ENCODE peak calls at places on chromosomes 1 and 21, in seven cellular contexts. One of them, this sample, is unnamed.

GRCh38 chr1:174999926-175000696 is at the start of gene CACYBP:
- DNase-seq in adipocyte: peak
- DNase-seq in NCI-H510A: peak
- DNase-seq in endothelial cell: no peak
- DNase-seq in cerebellar cortex: peak
- DNase-seq in activated CD8-positive, alpha-beta memory T cell treated with anti-CD3 and anti-CD28 coated beads for 48 hours: no peak
- DNase-seq in CD4-positive, alpha-beta memory T cell: no peak
- DNase-seq in this sample: no peak

GRCh38 chr1:154878371-154879355 is 8.6 kb upstream of the KCNN3 start:
- DNase-seq in adipocyte: peak
- DNase-seq in NCI-H510A: peak
- DNase-seq in endothelial cell: peak
- DNase-seq in cerebellar cortex: peak
- DNase-seq in activated CD8-positive, alpha-beta memory T cell treated with anti-CD3 and anti-CD28 coated beads for 48 hours: peak
- DNase-seq in CD4-positive, alpha-beta memory T cell: peak
- DNase-seq in this sample: peak

GRCh38 chr1:189121941-189122340 is 1355.7 kb downstream of the BRINP3 start:
- DNase-seq in adipocyte: peak
- DNase-seq in NCI-H510A: no peak
- DNase-seq in endothelial cell: no peak
- DNase-seq in cerebellar cortex: no peak
- DNase-seq in activated CD8-positive, alpha-beta memory T cell treated with anti-CD3 and anti-CD28 coated beads for 48 hours: no peak
- DNase-seq in CD4-positive, alpha-beta memory T cell: no peak
- DNase-seq in this sample: no peak

GRCh38 chr1:2546515-2547209 is 9.5 kb upstream of the TNFRSF14 start:
- DNase-seq in adipocyte: peak
- DNase-seq in NCI-H510A: peak
- DNase-seq in endothelial cell: peak
- DNase-seq in cerebellar cortex: peak
- DNase-seq in activated CD8-positive, alpha-beta memory T cell treated with anti-CD3 and anti-CD28 coated beads for 48 hours: peak
- DNase-seq in CD4-positive, alpha-beta memory T cell: peak
- DNase-seq in this sample: peak

GRCh38 chr1:156063997-156064285 is 3.0 kb downstream of the RAB25 start:
- DNase-seq in adipocyte: no peak
- DNase-seq in NCI-H510A: no peak
- DNase-seq in endothelial cell: no peak
- DNase-seq in cerebellar cortex: no peak
- DNase-seq in activated CD8-positive, alpha-beta memory T cell treated with anti-CD3 and anti-CD28 coated beads for 48 hours: no peak
- DNase-seq in CD4-positive, alpha-beta memory T cell: no peak
- DNase-seq in this sample: no peak

GRCh38 chr1:228989676-228989991 is 254.4 kb downstream of the RHOU start:
- DNase-seq in adipocyte: no peak
- DNase-seq in NCI-H510A: no peak
- DNase-seq in endothelial cell: no peak
- DNase-seq in cerebellar cortex: no peak
- DNase-seq in activated CD8-positive, alpha-beta memory T cell treated with anti-CD3 and anti-CD28 coated beads for 48 hours: no peak
- DNase-seq in CD4-positive, alpha-beta memory T cell: no peak
- DNase-seq in this sample: no peak

GRCh38 chr1:53359225-53359933 is 31.5 kb upstream of the LRP8 start:
- DNase-seq in adipocyte: no peak
- DNase-seq in NCI-H510A: no peak
- DNase-seq in endothelial cell: no peak
- DNase-seq in cerebellar cortex: no peak
- DNase-seq in activated CD8-positive, alpha-beta memory T cell treated with anti-CD3 and anti-CD28 coated beads for 48 hours: no peak
- DNase-seq in CD4-positive, alpha-beta memory T cell: no peak
- DNase-seq in this sample: no peak

GRCh38 chr1:86507935-86508582 is 38.8 kb upstream of the CLCA4 start:
- DNase-seq in adipocyte: peak
- DNase-seq in NCI-H510A: peak
- DNase-seq in endothelial cell: peak
- DNase-seq in cerebellar cortex: peak
- DNase-seq in activated CD8-positive, alpha-beta memory T cell treated with anti-CD3 and anti-CD28 coated beads for 48 hours: no peak
- DNase-seq in CD4-positive, alpha-beta memory T cell: peak
- DNase-seq in this sample: peak

GRCh38 chr1:245225709-245226464 is 71.1 kb downstream of the KIF26B start:
- DNase-seq in adipocyte: no peak
- DNase-seq in NCI-H510A: no peak
- DNase-seq in endothelial cell: no peak
- DNase-seq in cerebellar cortex: peak
- DNase-seq in activated CD8-positive, alpha-beta memory T cell treated with anti-CD3 and anti-CD28 coated beads for 48 hours: no peak
- DNase-seq in CD4-positive, alpha-beta memory T cell: no peak
- DNase-seq in this sample: no peak

GRCh38 chr1:41975850-41976569 is 57.3 kb upstream of the HIVEP3 start:
- DNase-seq in adipocyte: no peak
- DNase-seq in NCI-H510A: no peak
- DNase-seq in endothelial cell: no peak
- DNase-seq in cerebellar cortex: peak
- DNase-seq in activated CD8-positive, alpha-beta memory T cell treated with anti-CD3 and anti-CD28 coated beads for 48 hours: no peak
- DNase-seq in CD4-positive, alpha-beta memory T cell: no peak
- DNase-seq in this sample: no peak

GRCh38 chr1:172498858-172499257 is 34.1 kb upstream of the SUCO start:
- DNase-seq in adipocyte: no peak
- DNase-seq in NCI-H510A: no peak
- DNase-seq in endothelial cell: no peak
- DNase-seq in cerebellar cortex: no peak
- DNase-seq in activated CD8-positive, alpha-beta memory T cell treated with anti-CD3 and anti-CD28 coated beads for 48 hours: no peak
- DNase-seq in CD4-positive, alpha-beta memory T cell: no peak
- DNase-seq in this sample: no peak

GRCh38 chr1:181117648-181118449 is 29.3 kb downstream of the IER5 start:
- DNase-seq in adipocyte: peak
- DNase-seq in NCI-H510A: peak
- DNase-seq in endothelial cell: no peak
- DNase-seq in cerebellar cortex: no peak
- DNase-seq in activated CD8-positive, alpha-beta memory T cell treated with anti-CD3 and anti-CD28 coated beads for 48 hours: no peak
- DNase-seq in CD4-positive, alpha-beta memory T cell: no peak
- DNase-seq in this sample: no peak

GRCh38 chr1:64986903-64987871 is 20.8 kb upstream of the JAK1 start:
- DNase-seq in adipocyte: peak
- DNase-seq in NCI-H510A: no peak
- DNase-seq in endothelial cell: no peak
- DNase-seq in cerebellar cortex: no peak
- DNase-seq in activated CD8-positive, alpha-beta memory T cell treated with anti-CD3 and anti-CD28 coated beads for 48 hours: no peak
- DNase-seq in CD4-positive, alpha-beta memory T cell: no peak
- DNase-seq in this sample: no peak

GRCh38 chr1:117271959-117272358 is 61.2 kb upstream of the VTCN1 start:
- DNase-seq in adipocyte: no peak
- DNase-seq in NCI-H510A: no peak
- DNase-seq in endothelial cell: no peak
- DNase-seq in cerebellar cortex: no peak
- DNase-seq in activated CD8-positive, alpha-beta memory T cell treated with anti-CD3 and anti-CD28 coated beads for 48 hours: no peak
- DNase-seq in CD4-positive, alpha-beta memory T cell: no peak
- DNase-seq in this sample: no peak

GRCh38 chr1:117371436-117372151 is 4.3 kb downstream of the MAN1A2 start:
- DNase-seq in adipocyte: peak
- DNase-seq in NCI-H510A: no peak
- DNase-seq in endothelial cell: no peak
- DNase-seq in cerebellar cortex: no peak
- DNase-seq in activated CD8-positive, alpha-beta memory T cell treated with anti-CD3 and anti-CD28 coated beads for 48 hours: no peak
- DNase-seq in CD4-positive, alpha-beta memory T cell: no peak
- DNase-seq in this sample: no peak

GRCh38 chr1:245657371-245657770 is 502.6 kb downstream of the KIF26B start:
- DNase-seq in adipocyte: no peak
- DNase-seq in NCI-H510A: no peak
- DNase-seq in endothelial cell: no peak
- DNase-seq in cerebellar cortex: no peak
- DNase-seq in activated CD8-positive, alpha-beta memory T cell treated with anti-CD3 and anti-CD28 coated beads for 48 hours: no peak
- DNase-seq in CD4-positive, alpha-beta memory T cell: no peak
- DNase-seq in this sample: no peak

GRCh38 chr1:70327306-70328076 is 27.0 kb downstream of the ANKRD13C start:
- DNase-seq in adipocyte: peak
- DNase-seq in NCI-H510A: no peak
- DNase-seq in endothelial cell: no peak
- DNase-seq in cerebellar cortex: no peak
- DNase-seq in activated CD8-positive, alpha-beta memory T cell treated with anti-CD3 and anti-CD28 coated beads for 48 hours: no peak
- DNase-seq in CD4-positive, alpha-beta memory T cell: no peak
- DNase-seq in this sample: no peak

GRCh38 chr1:10814954-10815862 is 18.8 kb upstream of the CASZ1 start:
- DNase-seq in adipocyte: no peak
- DNase-seq in NCI-H510A: no peak
- DNase-seq in endothelial cell: no peak
- DNase-seq in cerebellar cortex: no peak
- DNase-seq in activated CD8-positive, alpha-beta memory T cell treated with anti-CD3 and anti-CD28 coated beads for 48 hours: no peak
- DNase-seq in CD4-positive, alpha-beta memory T cell: no peak
- DNase-seq in this sample: no peak

GRCh38 chr1:161044908-161045748 is 649 bp downstream of the USF1 start:
- DNase-seq in adipocyte: peak
- DNase-seq in NCI-H510A: peak
- DNase-seq in endothelial cell: peak
- DNase-seq in cerebellar cortex: peak
- DNase-seq in activated CD8-positive, alpha-beta memory T cell treated with anti-CD3 and anti-CD28 coated beads for 48 hours: no peak
- DNase-seq in CD4-positive, alpha-beta memory T cell: peak
- DNase-seq in this sample: peak

GRCh38 chr1:230112782-230113181 is 45.7 kb downstream of the GALNT2 start:
- DNase-seq in adipocyte: no peak
- DNase-seq in NCI-H510A: no peak
- DNase-seq in endothelial cell: no peak
- DNase-seq in cerebellar cortex: no peak
- DNase-seq in activated CD8-positive, alpha-beta memory T cell treated with anti-CD3 and anti-CD28 coated beads for 48 hours: no peak
- DNase-seq in CD4-positive, alpha-beta memory T cell: no peak
- DNase-seq in this sample: no peak

GRCh38 chr1:203625623-203626189 is 926 bp upstream of the ATP2B4 start:
- DNase-seq in adipocyte: peak
- DNase-seq in NCI-H510A: no peak
- DNase-seq in endothelial cell: no peak
- DNase-seq in cerebellar cortex: peak
- DNase-seq in activated CD8-positive, alpha-beta memory T cell treated with anti-CD3 and anti-CD28 coated beads for 48 hours: no peak
- DNase-seq in CD4-positive, alpha-beta memory T cell: peak
- DNase-seq in this sample: peak

GRCh38 chr1:167516404-167517388 is 1.6 kb downstream of the CD247 start:
- DNase-seq in adipocyte: no peak
- DNase-seq in NCI-H510A: no peak
- DNase-seq in endothelial cell: no peak
- DNase-seq in cerebellar cortex: no peak
- DNase-seq in activated CD8-positive, alpha-beta memory T cell treated with anti-CD3 and anti-CD28 coated beads for 48 hours: no peak
- DNase-seq in CD4-positive, alpha-beta memory T cell: peak
- DNase-seq in this sample: no peak

GRCh38 chr1:218850367-218850766 is 323.3 kb upstream of the LYPLAL1 start:
- DNase-seq in adipocyte: peak
- DNase-seq in NCI-H510A: no peak
- DNase-seq in endothelial cell: no peak
- DNase-seq in cerebellar cortex: no peak
- DNase-seq in activated CD8-positive, alpha-beta memory T cell treated with anti-CD3 and anti-CD28 coated beads for 48 hours: no peak
- DNase-seq in CD4-positive, alpha-beta memory T cell: no peak
- DNase-seq in this sample: no peak

GRCh38 chr21:45341779-45342178 is 54.1 kb upstream of the POFUT2 start:
- DNase-seq in adipocyte: no peak
- DNase-seq in NCI-H510A: no peak
- DNase-seq in endothelial cell: no peak
- DNase-seq in cerebellar cortex: peak
- DNase-seq in activated CD8-positive, alpha-beta memory T cell treated with anti-CD3 and anti-CD28 coated beads for 48 hours: no peak
- DNase-seq in CD4-positive, alpha-beta memory T cell: no peak
- DNase-seq in this sample: no peak

GRCh38 chr1:160781914-160782689 is 13.9 kb upstream of the LY9 start:
- DNase-seq in adipocyte: no peak
- DNase-seq in NCI-H510A: no peak
- DNase-seq in endothelial cell: no peak
- DNase-seq in cerebellar cortex: no peak
- DNase-seq in activated CD8-positive, alpha-beta memory T cell treated with anti-CD3 and anti-CD28 coated beads for 48 hours: no peak
- DNase-seq in CD4-positive, alpha-beta memory T cell: no peak
- DNase-seq in this sample: no peak

GRCh38 chr1:8818325-8818775 is 910 bp upstream of the RERE start:
- DNase-seq in adipocyte: peak
- DNase-seq in NCI-H510A: peak
- DNase-seq in endothelial cell: no peak
- DNase-seq in cerebellar cortex: peak
- DNase-seq in activated CD8-positive, alpha-beta memory T cell treated with anti-CD3 and anti-CD28 coated beads for 48 hours: no peak
- DNase-seq in CD4-positive, alpha-beta memory T cell: no peak
- DNase-seq in this sample: no peak

GRCh38 chr1:11836955-11837766 is 10.4 kb downstream of the NPPA start:
- DNase-seq in adipocyte: no peak
- DNase-seq in NCI-H510A: no peak
- DNase-seq in endothelial cell: no peak
- DNase-seq in cerebellar cortex: no peak
- DNase-seq in activated CD8-positive, alpha-beta memory T cell treated with anti-CD3 and anti-CD28 coated beads for 48 hours: no peak
- DNase-seq in CD4-positive, alpha-beta memory T cell: no peak
- DNase-seq in this sample: no peak

GRCh38 chr1:220791959-220792358 is 5.2 kb downstream of the MTARC1 start:
- DNase-seq in adipocyte: peak
- DNase-seq in NCI-H510A: no peak
- DNase-seq in endothelial cell: no peak
- DNase-seq in cerebellar cortex: no peak
- DNase-seq in activated CD8-positive, alpha-beta memory T cell treated with anti-CD3 and anti-CD28 coated beads for 48 hours: no peak
- DNase-seq in CD4-positive, alpha-beta memory T cell: no peak
- DNase-seq in this sample: no peak

GRCh38 chr1:46244656-46245371 is 2.7 kb upstream of the RAD54L start:
- DNase-seq in adipocyte: peak
- DNase-seq in NCI-H510A: no peak
- DNase-seq in endothelial cell: no peak
- DNase-seq in cerebellar cortex: peak
- DNase-seq in activated CD8-positive, alpha-beta memory T cell treated with anti-CD3 and anti-CD28 coated beads for 48 hours: no peak
- DNase-seq in CD4-positive, alpha-beta memory T cell: peak
- DNase-seq in this sample: peak

GRCh38 chr1:11606775-11607174 is 47.5 kb downstream of the FBXO2 start:
- DNase-seq in adipocyte: no peak
- DNase-seq in NCI-H510A: no peak
- DNase-seq in endothelial cell: no peak
- DNase-seq in cerebellar cortex: no peak
- DNase-seq in activated CD8-positive, alpha-beta memory T cell treated with anti-CD3 and anti-CD28 coated beads for 48 hours: no peak
- DNase-seq in CD4-positive, alpha-beta memory T cell: no peak
- DNase-seq in this sample: no peak

GRCh38 chr1:82185084-82185483 is 384.4 kb downstream of the ADGRL2 start:
- DNase-seq in adipocyte: peak
- DNase-seq in NCI-H510A: no peak
- DNase-seq in endothelial cell: no peak
- DNase-seq in cerebellar cortex: no peak
- DNase-seq in activated CD8-positive, alpha-beta memory T cell treated with anti-CD3 and anti-CD28 coated beads for 48 hours: no peak
- DNase-seq in CD4-positive, alpha-beta memory T cell: no peak
- DNase-seq in this sample: no peak

GRCh38 chr1:169363046-169363756 is 4.4 kb downstream of the NME7 start:
- DNase-seq in adipocyte: peak
- DNase-seq in NCI-H510A: no peak
- DNase-seq in endothelial cell: no peak
- DNase-seq in cerebellar cortex: no peak
- DNase-seq in activated CD8-positive, alpha-beta memory T cell treated with anti-CD3 and anti-CD28 coated beads for 48 hours: no peak
- DNase-seq in CD4-positive, alpha-beta memory T cell: no peak
- DNase-seq in this sample: no peak

GRCh38 chr1:213759359-213760181 is 228.2 kb upstream of the PROX1 start:
- DNase-seq in adipocyte: no peak
- DNase-seq in NCI-H510A: no peak
- DNase-seq in endothelial cell: no peak
- DNase-seq in cerebellar cortex: no peak
- DNase-seq in activated CD8-positive, alpha-beta memory T cell treated with anti-CD3 and anti-CD28 coated beads for 48 hours: no peak
- DNase-seq in CD4-positive, alpha-beta memory T cell: no peak
- DNase-seq in this sample: no peak